ENCODE peak calls at places on chromosomes 12 and 14, in four cellular contexts. U is transverse colon, X is choroid plexus epithelial cell, D is hepatocyte. P is an unnamed sample.
A peak's percentile ranks its signal among the peaks of the same experiment; 100 is the strongest.

GRCh38 chr12:27807063-27807703 is 27.1 kb upstream of the MANSC4 start:
- DNase-seq in U (no peak), X (no peak), D (no peak), P (no peak)

GRCh38 chr14:48726080-48726642 is 860.0 kb downstream of the RPS29 start:
- DNase-seq in U (no peak), X (peak; percentile 1), D (no peak), P (no peak)

GRCh38 chr12:124852329-124852831 is 11.3 kb downstream of the SCARB1 start:
- DNase-seq in U (peak; percentile 62), X (peak; percentile 72), D (peak; percentile 72), P (no peak)

GRCh38 chr12:27530157-27530922 is 6.3 kb downstream of the PPFIBP1 start:
- DNase-seq in U (no peak), X (peak; percentile 52), D (no peak), P (no peak)

GRCh38 chr12:4268549-4269181 is 4.9 kb upstream of the CCND2 start:
- DNase-seq in U (no peak), X (no peak), D (no peak), P (no peak)

GRCh38 chr12:75747572-75747995 is 236.2 kb upstream of the KRR1 start:
- DNase-seq in U (no peak), X (peak; percentile 69), D (no peak), P (no peak)

GRCh38 chr14:69039287-69039628 is 60.2 kb upstream of the ACTN1 start:
- DNase-seq in U (no peak), X (peak; percentile 64), D (no peak), P (no peak)

GRCh38 chr14:20551606-20552005 is 9.2 kb downstream of the RNASE9 start:
- DNase-seq in U (no peak), X (no peak), D (no peak), P (no peak)

GRCh38 chr12:8968761-8969160 is 19.3 kb upstream of the M6PR start:
- DNase-seq in U (no peak), X (no peak), D (no peak), P (no peak)

GRCh38 chr12:130066742-130067141 is 95.5 kb upstream of the FZD10 start:
- DNase-seq in U (no peak), X (no peak), D (no peak), P (no peak)

GRCh38 chr14:79911762-79912161 is 299.5 kb downstream of the DIO2 start:
- DNase-seq in U (no peak), X (no peak), D (no peak), P (no peak)

GRCh38 chr12:68559246-68559645 is 51.5 kb upstream of the RAP1B start:
- DNase-seq in U (no peak), X (no peak), D (no peak), P (no peak)

GRCh38 chr12:15601210-15601800 is 187.9 kb downstream of the EPS8 start:
- DNase-seq in U (no peak), X (peak; percentile 85), D (peak; percentile 13), P (no peak)

GRCh38 chr12:20264608-20265114 is 103.7 kb upstream of the PDE3A start:
- DNase-seq in U (no peak), X (no peak), D (no peak), P (no peak)

GRCh38 chr12:112236786-112237185 is 111.4 kb downstream of the TRAFD1 start:
- DNase-seq in U (no peak), X (no peak), D (no peak), P (no peak)

GRCh38 chr12:31906581-31907286 is 52.5 kb upstream of the RESF1 start:
- DNase-seq in U (no peak), X (no peak), D (no peak), P (no peak)

GRCh38 chr12:45988259-45988658 is 2.1 kb downstream of the SCAF11 start:
- DNase-seq in U (no peak), X (peak; percentile 48), D (no peak), P (no peak)

GRCh38 chr14:74978416-74978947 is 23.1 kb upstream of the PGF start:
- DNase-seq in U (no peak), X (no peak), D (no peak), P (no peak)

GRCh38 chr14:76375484-76375883 is 453 bp upstream of the ESRRB start:
- DNase-seq in U (no peak), X (no peak), D (no peak), P (no peak)

GRCh38 chr14:69693145-69693544 is 73.8 kb upstream of the SRSF5 start:
- DNase-seq in U (peak; percentile 61), X (peak; percentile 58), D (no peak), P (no peak)

GRCh38 chr12:59374783-59375182 is 221.0 kb upstream of the SLC16A7 start:
- DNase-seq in U (no peak), X (no peak), D (no peak), P (no peak)

GRCh38 chr12:69466867-69467266 is 3.3 kb upstream of the FRS2 start:
- DNase-seq in U (no peak), X (no peak), D (no peak), P (no peak)

GRCh38 chr14:104276435-104276834 is 138.0 kb downstream of the KIF26A start:
- DNase-seq in U (no peak), X (no peak), D (no peak), P (no peak)

GRCh38 chr12:126936181-126936851 is 1330.7 kb upstream of the TMEM132C start:
- DNase-seq in U (peak; percentile 33), X (no peak), D (no peak), P (no peak)

GRCh38 chr12:19694627-19695026 is 255.3 kb downstream of the AEBP2 start:
- DNase-seq in U (no peak), X (peak; percentile 65), D (no peak), P (no peak)

GRCh38 chr14:56195727-56196126 is 77.5 kb downstream of the PELI2 start:
- DNase-seq in U (peak; percentile 37), X (peak; percentile 61), D (no peak), P (no peak)

GRCh38 chr12:26633591-26634210 is 199.3 kb downstream of the ITPR2 start:
- DNase-seq in U (no peak), X (peak; percentile 70), D (no peak), P (no peak)

GRCh38 chr14:85342858-85343607 is 186.9 kb upstream of the FLRT2 start:
- DNase-seq in U (no peak), X (peak; percentile 33), D (no peak), P (no peak)

GRCh38 chr14:104935955-104936354 is 11.3 kb downstream of the PLD4 start:
- DNase-seq in U (no peak), X (no peak), D (no peak), P (no peak)

GRCh38 chr12:87784350-87784749 is 244.9 kb downstream of the C12orf50 start:
- DNase-seq in U (no peak), X (no peak), D (no peak), P (peak; percentile 8)

GRCh38 chr14:91048256-91048655 is 12.2 kb downstream of the RPS6KA5 start:
- DNase-seq in U (no peak), X (no peak), D (no peak), P (no peak)

GRCh38 chr14:79587875-79588274 is 623.4 kb downstream of the DIO2 start:
- DNase-seq in U (no peak), X (no peak), D (no peak), P (no peak)

GRCh38 chr12:116594325-116595038 is 35.3 kb downstream of the MAP1LC3B2 start:
- DNase-seq in U (peak; percentile 20), X (no peak), D (no peak), P (no peak)
- H3K4me3 ChIP-seq in U (no peak overlapping the region), X (no peak overlapping the region), D (no peak overlapping the region), P (no peak overlapping the region)

GRCh38 chr12:132450391-132451171 is 39.4 kb upstream of the FBRSL1 start:
- DNase-seq in U (no peak), X (no peak), D (no peak), P (no peak)

GRCh38 chr12:132453361-132454133 is 36.4 kb upstream of the FBRSL1 start:
- DNase-seq in U (no peak), X (no peak), D (no peak), P (no peak)

GRCh38 chr12:132451172-132451835 is 38.6 kb upstream of the FBRSL1 start:
- DNase-seq in U (no peak), X (no peak), D (no peak), P (no peak)

GRCh38 chr12:132452596-132453350 is 37.2 kb upstream of the FBRSL1 start:
- DNase-seq in U (no peak), X (no peak), D (no peak), P (no peak)

DNA sequence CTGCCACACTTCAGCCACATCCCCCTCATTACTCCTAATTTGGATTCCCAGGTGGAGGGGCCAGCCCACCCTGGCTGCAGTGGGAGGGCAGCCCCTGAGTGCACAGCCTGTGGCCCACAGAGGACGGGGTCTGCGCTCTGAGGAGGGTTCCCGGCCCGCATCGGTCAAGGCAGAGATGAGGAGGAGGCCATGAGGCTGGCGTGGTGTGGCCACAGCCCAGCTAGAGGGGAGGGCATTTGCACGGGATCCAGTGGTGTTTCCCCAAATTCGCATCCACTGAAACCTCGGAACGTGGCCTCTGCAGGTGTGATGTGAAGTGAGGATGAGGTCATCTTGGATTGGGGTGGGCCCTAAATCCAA is 38.1 kb upstream of the FBRSL1 start:
- DNase-seq in U (no peak), X (no peak), D (no peak), P (no peak)
- TF ChIP-seq CTCF in U (no peak), X (no peak), D (no peak), P (no peak)

GRCh38 chr12:54301428-54302045 is 722 bp upstream of the NFE2 start:
- DNase-seq in U (no peak), X (no peak), D (no peak), P (no peak)
- H3K4me3 ChIP-seq in U (no peak overlapping the region), X (no peak overlapping the region), D (no peak overlapping the region), P (no peak overlapping the region)

DNA sequence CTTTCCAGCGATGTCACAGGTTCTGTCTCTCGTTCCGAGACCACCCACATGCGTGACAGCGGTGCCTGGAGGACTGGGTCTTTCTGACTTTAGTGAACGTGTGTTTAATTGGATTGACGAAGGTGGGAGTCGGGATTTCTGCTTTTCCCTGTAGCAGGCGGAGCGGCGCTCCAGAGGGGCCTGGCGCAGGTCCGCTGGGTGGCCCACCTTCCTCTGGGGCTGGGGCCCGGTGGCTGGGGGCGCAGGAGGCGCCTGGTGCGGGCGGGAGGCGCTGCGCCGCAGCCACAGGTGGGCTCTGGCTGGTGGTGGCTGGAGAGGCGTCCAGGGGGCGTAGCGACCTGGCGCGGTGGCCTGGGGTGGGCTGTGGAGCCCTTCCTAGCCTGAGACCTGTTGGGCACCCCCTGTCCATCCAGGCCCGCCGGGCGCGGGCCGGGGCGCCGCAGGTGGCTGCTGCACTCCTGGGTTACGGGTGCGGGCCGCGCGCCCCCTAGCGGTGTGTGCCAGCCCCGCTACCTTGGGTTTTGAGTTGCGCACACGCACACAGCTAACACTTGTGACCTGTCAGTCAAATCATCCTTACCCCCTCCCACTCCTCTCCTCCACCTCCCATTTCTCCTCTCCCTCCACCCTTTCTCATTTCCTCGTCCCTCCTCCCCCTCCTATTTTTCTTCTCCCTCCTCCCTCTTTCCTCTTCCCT is 2.0 kb downstream of the MEG3 start:
- DNase-seq in U (no peak), X (peak; percentile 94), D (no peak), P (no peak)
- TF ChIP-seq CTCF in U (no peak), X (peak; percentile 68), D (no peak), P (no peak)

DNA sequence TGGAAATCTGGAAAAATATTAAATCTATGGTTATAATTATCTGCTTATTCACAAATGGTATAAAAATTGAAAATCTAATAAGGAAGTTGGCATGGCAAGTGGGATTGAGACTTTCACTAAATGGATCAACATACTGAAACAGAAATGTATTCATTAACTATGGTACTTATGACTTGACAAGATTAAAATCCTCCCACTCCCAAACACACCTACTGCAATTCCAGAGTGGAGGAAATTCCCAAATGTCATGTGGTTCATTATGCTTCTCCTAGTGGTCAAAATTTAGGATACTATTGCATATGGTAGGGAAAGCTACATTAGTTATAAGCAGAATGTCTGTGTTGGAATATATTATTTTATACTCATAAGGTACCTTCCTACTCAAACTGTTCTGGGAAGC is 265.3 kb upstream of the PRICKLE1 start:
- DNase-seq in U (no peak), X (no peak), D (no peak), P (no peak)
- H3K4me3 ChIP-seq in U (no peak overlapping the region), X (no peak overlapping the region), D (no peak overlapping the region), P (no peak overlapping the region)

GRCh38 chr14:61453103-61453767 is 131.9 kb downstream of the PRKCH start:
- DNase-seq in U (no peak), X (no peak), D (no peak), P (no peak)
- TF ChIP-seq CTCF in U (no peak), X (no peak), D (no peak), P (no peak)

P was measured in LNCaP clone FGC.